ENCODE peak calls at places on chromosomes 7 and 10, in ten cellular contexts. One of them, this sample, is unnamed.

GRCh38 chr10:133009218-133009954 is 67.0 kb upstream of the CFAP46 start:
- DNase-seq in caudate nucleus: no peak
- DNase-seq in choroid plexus epithelial cell: no peak
- DNase-seq in heart right ventricle: peak; percentile 72
- DNase-seq in HEK293T: no peak
- DNase-seq in EH: peak; percentile 1
- DNase-seq in retina: no peak
- DNase-seq in endothelial cell: no peak
- DNase-seq in H54: peak; percentile 64
- DNase-seq in HuH-7: no peak
- DNase-seq in this sample: no peak

GRCh38 chr7:159030490-159031134 is 114.1 kb downstream of the VIPR2 start:
- DNase-seq in caudate nucleus: no peak
- DNase-seq in choroid plexus epithelial cell: no peak
- DNase-seq in heart right ventricle: peak; percentile 62
- DNase-seq in HEK293T: peak; percentile 77
- DNase-seq in EH: no peak
- DNase-seq in retina: peak; percentile 90
- DNase-seq in endothelial cell: peak; percentile 69
- DNase-seq in H54: no peak
- DNase-seq in HuH-7: peak; percentile 88
- DNase-seq in this sample: peak; percentile 86

GRCh38 chr7:80703272-80703671 is 64.8 kb downstream of the CD36 start:
- DNase-seq in caudate nucleus: no peak
- DNase-seq in choroid plexus epithelial cell: no peak
- DNase-seq in heart right ventricle: no peak
- DNase-seq in HEK293T: no peak
- DNase-seq in EH: peak; percentile 47
- DNase-seq in retina: no peak
- DNase-seq in endothelial cell: no peak
- DNase-seq in H54: no peak
- DNase-seq in HuH-7: no peak
- DNase-seq in this sample: no peak

GRCh38 chr7:5495581-5496375 is 72.1 kb upstream of the TNRC18 start:
- DNase-seq in caudate nucleus: peak; percentile 83
- DNase-seq in choroid plexus epithelial cell: no peak
- DNase-seq in heart right ventricle: peak; percentile 83
- DNase-seq in HEK293T: no peak
- DNase-seq in EH: no peak
- DNase-seq in retina: no peak
- DNase-seq in endothelial cell: no peak
- DNase-seq in H54: no peak
- DNase-seq in HuH-7: no peak
- DNase-seq in this sample: no peak

GRCh38 chr10:124271671-124272070 is 147.1 kb downstream of the OAT start:
- DNase-seq in caudate nucleus: no peak
- DNase-seq in choroid plexus epithelial cell: no peak
- DNase-seq in heart right ventricle: no peak
- DNase-seq in HEK293T: no peak
- DNase-seq in EH: no peak
- DNase-seq in retina: no peak
- DNase-seq in endothelial cell: no peak
- DNase-seq in H54: no peak
- DNase-seq in HuH-7: no peak
- DNase-seq in this sample: no peak

GRCh38 chr7:7265057-7265456 is 82.7 kb downstream of the C1GALT1 start:
- DNase-seq in caudate nucleus: no peak
- DNase-seq in choroid plexus epithelial cell: peak; percentile 46
- DNase-seq in heart right ventricle: no peak
- DNase-seq in HEK293T: no peak
- DNase-seq in EH: peak; percentile 24
- DNase-seq in retina: no peak
- DNase-seq in endothelial cell: no peak
- DNase-seq in H54: no peak
- DNase-seq in HuH-7: no peak
- DNase-seq in this sample: peak; percentile 20

GRCh38 chr10:30027057-30028005 is 32.1 kb downstream of the JCAD start:
- DNase-seq in caudate nucleus: no peak
- DNase-seq in choroid plexus epithelial cell: peak; percentile 55
- DNase-seq in heart right ventricle: peak; percentile 43
- DNase-seq in HEK293T: no peak
- DNase-seq in EH: no peak
- DNase-seq in retina: no peak
- DNase-seq in endothelial cell: no peak
- DNase-seq in H54: no peak
- DNase-seq in HuH-7: no peak
- DNase-seq in this sample: peak; percentile 62

GRCh38 chr7:127504715-127505114 is 80.7 kb downstream of the GCC1 start:
- DNase-seq in caudate nucleus: no peak
- DNase-seq in choroid plexus epithelial cell: peak; percentile 39
- DNase-seq in heart right ventricle: peak; percentile 16
- DNase-seq in HEK293T: peak; percentile 35
- DNase-seq in EH: peak; percentile 34
- DNase-seq in retina: no peak
- DNase-seq in endothelial cell: peak; percentile 15
- DNase-seq in H54: no peak
- DNase-seq in HuH-7: peak; percentile 35
- DNase-seq in this sample: peak; percentile 12

GRCh38 chr7:70660154-70660818 is 471.7 kb upstream of the GALNT17 start:
- DNase-seq in caudate nucleus: no peak
- DNase-seq in choroid plexus epithelial cell: no peak
- DNase-seq in heart right ventricle: no peak
- DNase-seq in HEK293T: no peak
- DNase-seq in EH: no peak
- DNase-seq in retina: no peak
- DNase-seq in endothelial cell: no peak
- DNase-seq in H54: no peak
- DNase-seq in HuH-7: no peak
- DNase-seq in this sample: no peak

GRCh38 chr7:102073931-102074880 is 212.5 kb upstream of the SH2B2 start:
- DNase-seq in caudate nucleus: no peak
- DNase-seq in choroid plexus epithelial cell: no peak
- DNase-seq in heart right ventricle: no peak
- DNase-seq in HEK293T: no peak
- DNase-seq in EH: peak; percentile 83
- DNase-seq in retina: no peak
- DNase-seq in endothelial cell: no peak
- DNase-seq in H54: no peak
- DNase-seq in HuH-7: no peak
- DNase-seq in this sample: no peak

GRCh38 chr10:79066460-79067240 is 2.1 kb upstream of the ZMIZ1 start:
- DNase-seq in caudate nucleus: no peak
- DNase-seq in choroid plexus epithelial cell: peak; percentile 30
- DNase-seq in heart right ventricle: no peak
- DNase-seq in HEK293T: peak; percentile 30
- DNase-seq in EH: peak; percentile 59
- DNase-seq in retina: peak; percentile 81
- DNase-seq in endothelial cell: peak; percentile 33
- DNase-seq in H54: peak; percentile 54
- DNase-seq in HuH-7: peak; percentile 90
- DNase-seq in this sample: peak; percentile 85

GRCh38 chr10:79022565-79023488 is 45.9 kb upstream of the ZMIZ1 start:
- DNase-seq in caudate nucleus: no peak
- DNase-seq in choroid plexus epithelial cell: peak; percentile 76
- DNase-seq in heart right ventricle: peak; percentile 69
- DNase-seq in HEK293T: peak; percentile 87
- DNase-seq in EH: peak; percentile 7
- DNase-seq in retina: no peak
- DNase-seq in endothelial cell: no peak
- DNase-seq in H54: peak; percentile 63
- DNase-seq in HuH-7: peak; percentile 91
- DNase-seq in this sample: peak; percentile 37

GRCh38 chr7:129401968-129402860 is 32.0 kb upstream of the STRIP2 start:
- DNase-seq in caudate nucleus: peak; percentile 30
- DNase-seq in choroid plexus epithelial cell: peak; percentile 9
- DNase-seq in heart right ventricle: no peak
- DNase-seq in HEK293T: no peak
- DNase-seq in EH: no peak
- DNase-seq in retina: no peak
- DNase-seq in endothelial cell: no peak
- DNase-seq in H54: no peak
- DNase-seq in HuH-7: no peak
- DNase-seq in this sample: no peak

GRCh38 chr10:132685121-132685891 is 100.6 kb downstream of the NKX6-2 start:
- DNase-seq in caudate nucleus: peak; percentile 81
- DNase-seq in choroid plexus epithelial cell: peak; percentile 56
- DNase-seq in heart right ventricle: peak; percentile 54
- DNase-seq in HEK293T: no peak
- DNase-seq in EH: peak; percentile 58
- DNase-seq in retina: no peak
- DNase-seq in endothelial cell: no peak
- DNase-seq in H54: peak; percentile 82
- DNase-seq in HuH-7: peak; percentile 94
- DNase-seq in this sample: peak; percentile 82

GRCh38 chr10:95906675-95907453 is 911 bp upstream of the CC2D2B start:
- DNase-seq in caudate nucleus: peak; percentile 30
- DNase-seq in choroid plexus epithelial cell: peak; percentile 81
- DNase-seq in heart right ventricle: no peak
- DNase-seq in HEK293T: peak; percentile 60
- DNase-seq in EH: peak; percentile 65
- DNase-seq in retina: no peak
- DNase-seq in endothelial cell: peak; percentile 36
- DNase-seq in H54: peak; percentile 29
- DNase-seq in HuH-7: peak; percentile 30
- DNase-seq in this sample: peak; percentile 82

GRCh38 chr10:22657566-22658190 is 56.7 kb downstream of the PIP4K2A start:
- DNase-seq in caudate nucleus: no peak
- DNase-seq in choroid plexus epithelial cell: peak; percentile 89
- DNase-seq in heart right ventricle: no peak
- DNase-seq in HEK293T: no peak
- DNase-seq in EH: peak; percentile 44
- DNase-seq in retina: no peak
- DNase-seq in endothelial cell: no peak
- DNase-seq in H54: no peak
- DNase-seq in HuH-7: no peak
- DNase-seq in this sample: no peak

GRCh38 chr10:83076443-83076842 is 1062.9 kb upstream of the GHITM start:
- DNase-seq in caudate nucleus: no peak
- DNase-seq in choroid plexus epithelial cell: no peak
- DNase-seq in heart right ventricle: no peak
- DNase-seq in HEK293T: no peak
- DNase-seq in EH: peak; percentile 1
- DNase-seq in retina: no peak
- DNase-seq in endothelial cell: no peak
- DNase-seq in H54: no peak
- DNase-seq in HuH-7: no peak
- DNase-seq in this sample: no peak

GRCh38 chr7:130070900-130071622 is 727 bp downstream of the KLHDC10 start:
- DNase-seq in caudate nucleus: no peak
- DNase-seq in choroid plexus epithelial cell: peak; percentile 21
- DNase-seq in heart right ventricle: no peak
- DNase-seq in HEK293T: no peak
- DNase-seq in EH: peak; percentile 26
- DNase-seq in retina: no peak
- DNase-seq in endothelial cell: no peak
- DNase-seq in H54: no peak
- DNase-seq in HuH-7: no peak
- DNase-seq in this sample: no peak

GRCh38 chr7:112184455-112184854 is 21.7 kb downstream of the DOCK4 start:
- DNase-seq in caudate nucleus: no peak
- DNase-seq in choroid plexus epithelial cell: no peak
- DNase-seq in heart right ventricle: no peak
- DNase-seq in HEK293T: no peak
- DNase-seq in EH: no peak
- DNase-seq in retina: no peak
- DNase-seq in endothelial cell: no peak
- DNase-seq in H54: no peak
- DNase-seq in HuH-7: no peak
- DNase-seq in this sample: no peak

GRCh38 chr7:42972703-42973500 is 40.7 kb downstream of the MRPL32 start:
- DNase-seq in caudate nucleus: no peak
- DNase-seq in choroid plexus epithelial cell: peak; percentile 100
- DNase-seq in heart right ventricle: no peak
- DNase-seq in HEK293T: no peak
- DNase-seq in EH: peak; percentile 100
- DNase-seq in retina: no peak
- DNase-seq in endothelial cell: no peak
- DNase-seq in H54: peak; percentile 53
- DNase-seq in HuH-7: no peak
- DNase-seq in this sample: peak; percentile 82

GRCh38 chr7:127705461-127705959 is 53.5 kb downstream of the SND1 start:
- DNase-seq in caudate nucleus: no peak
- DNase-seq in choroid plexus epithelial cell: no peak
- DNase-seq in heart right ventricle: no peak
- DNase-seq in HEK293T: no peak
- DNase-seq in EH: no peak
- DNase-seq in retina: no peak
- DNase-seq in endothelial cell: no peak
- DNase-seq in H54: no peak
- DNase-seq in HuH-7: no peak
- DNase-seq in this sample: no peak

GRCh38 chr10:11223081-11223480 is 205.4 kb downstream of the CELF2 start:
- DNase-seq in caudate nucleus: peak; percentile 20
- DNase-seq in choroid plexus epithelial cell: no peak
- DNase-seq in heart right ventricle: no peak
- DNase-seq in HEK293T: no peak
- DNase-seq in EH: no peak
- DNase-seq in retina: no peak
- DNase-seq in endothelial cell: no peak
- DNase-seq in H54: no peak
- DNase-seq in HuH-7: no peak
- DNase-seq in this sample: no peak

GRCh38 chr10:15321431-15322321 is 49.4 kb downstream of the FAM171A1 start:
- DNase-seq in caudate nucleus: no peak
- DNase-seq in choroid plexus epithelial cell: peak; percentile 59
- DNase-seq in heart right ventricle: peak; percentile 41
- DNase-seq in HEK293T: no peak
- DNase-seq in EH: peak; percentile 70
- DNase-seq in retina: no peak
- DNase-seq in endothelial cell: no peak
- DNase-seq in H54: no peak
- DNase-seq in HuH-7: no peak
- DNase-seq in this sample: no peak